ENCODE peak calls at places on chromosomes 6 and 20, in four cellular contexts. K is HuH-7, P is T follicular helper cell, V is D341Med. E is an unnamed sample.

GRCh38 chr20:57980526-57980925 is 247.9 kb downstream of the ANKRD60 start:
- DNase-seq in V (no peak), K (no peak), P (no peak), E (no peak)

GRCh38 chr6:71886184-71887005 is at the start of gene RIMS1:
- DNase-seq in K (peak), P (no peak), V (peak), E (peak)

GRCh38 chr20:12984069-12984765 is 24.6 kb upstream of the SPTLC3 start:
- DNase-seq in V (no peak), P (no peak), K (no peak), E (no peak)

GRCh38 chr20:58246346-58246745 is 17.9 kb upstream of the ANKRD60 start:
- DNase-seq in K (peak), P (no peak), V (no peak), E (peak)

GRCh38 chr20:3645309-3646066 is 17.7 kb downstream of the GFRA4 start:
- DNase-seq in K (no peak), V (no peak), P (no peak), E (no peak)

GRCh38 chr6:88695936-88696335 is 267.5 kb downstream of the RNGTT start:
- DNase-seq in P (no peak), V (no peak), K (no peak), E (no peak)

GRCh38 chr6:142051404-142051803 is 81.3 kb upstream of the GJE1 start:
- DNase-seq in V (no peak), K (no peak), P (no peak), E (no peak)

GRCh38 chr6:105896052-105896820 is 189.9 kb upstream of the PRDM1 start:
- DNase-seq in P (no peak), V (no peak), K (peak), E (no peak)

GRCh38 chr6:17985934-17986655 is 1.3 kb downstream of the KIF13A start:
- DNase-seq in K (no peak), P (no peak), V (no peak), E (no peak)

GRCh38 chr6:33882154-33882553 is 78.4 kb upstream of the MLN start:
- DNase-seq in P (no peak), K (no peak), V (no peak), E (no peak)

GRCh38 chr6:53929340-53930120 is 134.7 kb downstream of the LRRC1 start:
- DNase-seq in K (no peak), V (no peak), P (no peak), E (no peak)

GRCh38 chr6:158703121-158703839 is 53.4 kb downstream of the SYTL3 start:
- DNase-seq in V (no peak), K (no peak), P (no peak), E (no peak)

E was measured in endothelial cell.